ENCODE peak calls at places on chromosomes 6 and 20, in eight cellular contexts. One of them, this sample, is unnamed.

GRCh38 chr6:117444600-117444999 is 18.9 kb upstream of the ROS1 start:
- DNase-seq in AG04450: no peak
- DNase-seq in G401: no peak
- DNase-seq in stimulated activated naive CD8-positive, alpha-beta T cell treated with anti-CD3 and anti-CD28 coated beads, Interleukin-15, Interleukin-2, amounts not matched to agents 100 U/mL and 50 U/mL, for 24 hours: no peak
- DNase-seq in kidney glomerular epithelial cell: no peak
- DNase-seq in effector CD4-positive, alpha-beta T cell: no peak
- DNase-seq in fibroblast of lung: peak; percentile 76
- DNase-seq in effector CD8-positive, alpha-beta T cell: no peak
- DNase-seq in this sample: no peak

GRCh38 chr6:125667326-125667725 is 82.1 kb upstream of the HEY2 start:
- DNase-seq in effector CD4-positive, alpha-beta T cell: no peak
- DNase-seq in stimulated activated naive CD8-positive, alpha-beta T cell treated with anti-CD3 and anti-CD28 coated beads, Interleukin-15, Interleukin-2, amounts not matched to agents 100 U/mL and 50 U/mL, for 24 hours: no peak
- DNase-seq in fibroblast of lung: no peak
- DNase-seq in AG04450: no peak
- DNase-seq in effector CD8-positive, alpha-beta T cell: no peak
- DNase-seq in G401: no peak
- DNase-seq in kidney glomerular epithelial cell: no peak
- DNase-seq in this sample: no peak

GRCh38 chr20:62419759-62420158 is 7.6 kb downstream of the RBBP8NL start:
- DNase-seq in effector CD4-positive, alpha-beta T cell: no peak
- DNase-seq in stimulated activated naive CD8-positive, alpha-beta T cell treated with anti-CD3 and anti-CD28 coated beads, Interleukin-15, Interleukin-2, amounts not matched to agents 100 U/mL and 50 U/mL, for 24 hours: no peak
- DNase-seq in G401: no peak
- DNase-seq in effector CD8-positive, alpha-beta T cell: no peak
- DNase-seq in AG04450: no peak
- DNase-seq in kidney glomerular epithelial cell: no peak
- DNase-seq in fibroblast of lung: no peak
- DNase-seq in this sample: no peak

GRCh38 chr6:37699138-37699766 is 1.6 kb upstream of the MDGA1 start:
- DNase-seq in fibroblast of lung: no peak
- DNase-seq in effector CD8-positive, alpha-beta T cell: peak; percentile 62
- DNase-seq in AG04450: no peak
- DNase-seq in G401: peak; percentile 65
- DNase-seq in kidney glomerular epithelial cell: no peak
- DNase-seq in effector CD4-positive, alpha-beta T cell: peak; percentile 77
- DNase-seq in stimulated activated naive CD8-positive, alpha-beta T cell treated with anti-CD3 and anti-CD28 coated beads, Interleukin-15, Interleukin-2, amounts not matched to agents 100 U/mL and 50 U/mL, for 24 hours: no peak
- DNase-seq in this sample: no peak

GRCh38 chr6:72825265-72825918 is 203.5 kb downstream of the KCNQ5 start:
- DNase-seq in AG04450: peak; percentile 18
- DNase-seq in effector CD8-positive, alpha-beta T cell: no peak
- DNase-seq in stimulated activated naive CD8-positive, alpha-beta T cell treated with anti-CD3 and anti-CD28 coated beads, Interleukin-15, Interleukin-2, amounts not matched to agents 100 U/mL and 50 U/mL, for 24 hours: no peak
- DNase-seq in kidney glomerular epithelial cell: peak; percentile 21
- DNase-seq in fibroblast of lung: peak; percentile 45
- DNase-seq in G401: no peak
- DNase-seq in effector CD4-positive, alpha-beta T cell: no peak
- DNase-seq in this sample: peak; percentile 88

GRCh38 chr6:13413466-13413862 is 73.9 kb downstream of the GFOD1 start:
- DNase-seq in kidney glomerular epithelial cell: no peak
- DNase-seq in fibroblast of lung: peak; percentile 75
- DNase-seq in effector CD4-positive, alpha-beta T cell: no peak
- DNase-seq in effector CD8-positive, alpha-beta T cell: no peak
- DNase-seq in AG04450: no peak
- DNase-seq in stimulated activated naive CD8-positive, alpha-beta T cell treated with anti-CD3 and anti-CD28 coated beads, Interleukin-15, Interleukin-2, amounts not matched to agents 100 U/mL and 50 U/mL, for 24 hours: no peak
- DNase-seq in G401: peak; percentile 15
- DNase-seq in this sample: peak; percentile 31

GRCh38 chr6:153947817-153948447 is 91.1 kb upstream of the OPRM1 start:
- DNase-seq in kidney glomerular epithelial cell: peak; percentile 8
- DNase-seq in fibroblast of lung: peak; percentile 17
- DNase-seq in effector CD4-positive, alpha-beta T cell: no peak
- DNase-seq in G401: peak; percentile 42
- DNase-seq in stimulated activated naive CD8-positive, alpha-beta T cell treated with anti-CD3 and anti-CD28 coated beads, Interleukin-15, Interleukin-2, amounts not matched to agents 100 U/mL and 50 U/mL, for 24 hours: peak; percentile 5
- DNase-seq in AG04450: no peak
- DNase-seq in effector CD8-positive, alpha-beta T cell: no peak
- DNase-seq in this sample: peak; percentile 34

GRCh38 chr20:25372584-25373336 is 17.9 kb downstream of the ABHD12 start:
- DNase-seq in effector CD8-positive, alpha-beta T cell: no peak
- DNase-seq in fibroblast of lung: peak; percentile 98
- DNase-seq in stimulated activated naive CD8-positive, alpha-beta T cell treated with anti-CD3 and anti-CD28 coated beads, Interleukin-15, Interleukin-2, amounts not matched to agents 100 U/mL and 50 U/mL, for 24 hours: no peak
- DNase-seq in AG04450: peak; percentile 89
- DNase-seq in G401: no peak
- DNase-seq in kidney glomerular epithelial cell: peak; percentile 12
- DNase-seq in effector CD4-positive, alpha-beta T cell: no peak
- DNase-seq in this sample: peak; percentile 93

GRCh38 chr6:18141805-18142590 is 12.9 kb downstream of the TPMT start:
- DNase-seq in fibroblast of lung: no peak
- DNase-seq in G401: no peak
- DNase-seq in kidney glomerular epithelial cell: no peak
- DNase-seq in stimulated activated naive CD8-positive, alpha-beta T cell treated with anti-CD3 and anti-CD28 coated beads, Interleukin-15, Interleukin-2, amounts not matched to agents 100 U/mL and 50 U/mL, for 24 hours: no peak
- DNase-seq in AG04450: no peak
- DNase-seq in effector CD4-positive, alpha-beta T cell: no peak
- DNase-seq in effector CD8-positive, alpha-beta T cell: no peak
- DNase-seq in this sample: no peak

GRCh38 chr6:139368661-139369060 is 5.8 kb downstream of the CITED2 start:
- DNase-seq in fibroblast of lung: no peak
- DNase-seq in effector CD4-positive, alpha-beta T cell: no peak
- DNase-seq in effector CD8-positive, alpha-beta T cell: no peak
- DNase-seq in kidney glomerular epithelial cell: no peak
- DNase-seq in stimulated activated naive CD8-positive, alpha-beta T cell treated with anti-CD3 and anti-CD28 coated beads, Interleukin-15, Interleukin-2, amounts not matched to agents 100 U/mL and 50 U/mL, for 24 hours: no peak
- DNase-seq in G401: no peak
- DNase-seq in AG04450: no peak
- DNase-seq in this sample: no peak

GRCh38 chr6:16450285-16450684 is 211.9 kb downstream of the GMPR start:
- DNase-seq in effector CD8-positive, alpha-beta T cell: no peak
- DNase-seq in effector CD4-positive, alpha-beta T cell: no peak
- DNase-seq in kidney glomerular epithelial cell: peak; percentile 33
- DNase-seq in fibroblast of lung: peak; percentile 68
- DNase-seq in AG04450: peak; percentile 88
- DNase-seq in G401: no peak
- DNase-seq in stimulated activated naive CD8-positive, alpha-beta T cell treated with anti-CD3 and anti-CD28 coated beads, Interleukin-15, Interleukin-2, amounts not matched to agents 100 U/mL and 50 U/mL, for 24 hours: no peak
- DNase-seq in this sample: peak; percentile 39

This sample was measured in kidney tubule cell.